ENCODE peak calls at places on chromosomes 11 and 22, in eight cellular contexts. S, T, D, F, Z, P, I and W are unnamed samples.

GRCh38 chr11:14445542-14446530 is 53.8 kb downstream of the COPB1 start:
- DNase-seq in S (no peak), T (no peak), D (no peak), F (peak), Z (no peak), P (no peak), I (no peak), W (no peak)

GRCh38 chr22:37544955-37545702 is 15.2 kb upstream of the CDC42EP1 start:
- DNase-seq in S (peak), T (peak), D (no peak), F (peak), Z (no peak), P (peak), I (no peak), W (peak)

GRCh38 chr11:63831326-63831725 is 7.6 kb upstream of the MARK2 start:
- DNase-seq in S (peak), T (no peak), D (no peak), F (no peak), Z (no peak), P (no peak), I (no peak), W (no peak)

GRCh38 chr11:68127791-68128681 is 6.8 kb upstream of the CHKA start:
- DNase-seq in S (peak), T (no peak), D (no peak), F (peak), Z (no peak), P (no peak), I (no peak), W (no peak)

GRCh38 chr22:26476705-26477340 is 6.8 kb downstream of the HPS4 start:
- DNase-seq in S (no peak), T (no peak), D (no peak), F (peak), Z (no peak), P (no peak), I (no peak), W (no peak)

GRCh38 chr22:49147171-49147570 is 680.5 kb downstream of the BRD1 start:
- DNase-seq in S (no peak), T (no peak), D (no peak), F (no peak), Z (no peak), P (no peak), I (no peak), W (no peak)

GRCh38 chr11:58498464-58498863 is 9.4 kb downstream of the OR5B21 start:
- DNase-seq in S (no peak), T (no peak), D (no peak), F (no peak), Z (no peak), P (peak), I (no peak), W (peak)

GRCh38 chr11:13837286-13837685 is 125.2 kb upstream of the SPON1 start:
- DNase-seq in S (no peak), T (no peak), D (no peak), F (peak), Z (no peak), P (peak), I (no peak), W (no peak)

GRCh38 chr11:134517621-134518293 is 105.7 kb upstream of the B3GAT1 start:
- DNase-seq in S (no peak), T (no peak), D (no peak), F (no peak), Z (no peak), P (no peak), I (no peak), W (no peak)

GRCh38 chr11:132576706-132577105 is 955.6 kb downstream of the OPCML start:
- DNase-seq in S (peak), T (no peak), D (no peak), F (peak), Z (peak), P (no peak), I (no peak), W (no peak)

GRCh38 chr22:19713650-19714319 is 518 bp upstream of the SEPTIN5 start:
- DNase-seq in S (peak), T (no peak), D (no peak), F (no peak), Z (no peak), P (no peak), I (no peak), W (no peak)

GRCh38 chr22:37519268-37520195 is at the start of gene CARD10:
- DNase-seq in S (peak), T (no peak), D (no peak), F (peak), Z (no peak), P (no peak), I (no peak), W (no peak)

GRCh38 chr11:45145421-45146071 is 893 bp upstream of the PRDM11 start:
- DNase-seq in S (peak), T (no peak), D (no peak), F (no peak), Z (no peak), P (no peak), I (peak), W (peak)

GRCh38 chr11:2399488-2400068 is 972 bp upstream of the TSSC4 start:
- DNase-seq in S (peak), T (no peak), D (no peak), F (peak), Z (no peak), P (peak), I (peak), W (peak)

GRCh38 chr11:27161071-27161470 is 120.5 kb downstream of the BBOX1 start:
- DNase-seq in S (no peak), T (no peak), D (no peak), F (no peak), Z (no peak), P (no peak), I (no peak), W (no peak)

GRCh38 chr11:134223066-134223465 is 701 bp downstream of the NCAPD3 start:
- DNase-seq in S (no peak), T (no peak), D (no peak), F (no peak), Z (no peak), P (peak), I (no peak), W (peak)

GRCh38 chr11:69881467-69882269 is 62.5 kb upstream of the FGF3 start:
- DNase-seq in S (peak), T (peak), D (no peak), F (no peak), Z (no peak), P (no peak), I (no peak), W (peak)

GRCh38 chr22:17969732-17970131 is 54.6 kb downstream of the MICAL3 start:
- DNase-seq in S (no peak), T (no peak), D (no peak), F (no peak), Z (peak), P (no peak), I (no peak), W (no peak)

GRCh38 chr11:86497310-86497709 is 122.6 kb downstream of the CCDC81 start:
- DNase-seq in S (no peak), T (no peak), D (no peak), F (peak), Z (no peak), P (no peak), I (no peak), W (no peak)

GRCh38 chr11:123590296-123590912 is 64.0 kb downstream of the SCN3B start:
- DNase-seq in S (no peak), T (no peak), D (no peak), F (peak), Z (peak), P (no peak), I (no peak), W (no peak)

GRCh38 chr11:132999519-132999918 is 532.8 kb downstream of the OPCML start:
- DNase-seq in S (peak), T (no peak), D (no peak), F (no peak), Z (no peak), P (no peak), I (no peak), W (no peak)